ENCODE peak calls at places on chromosomes 1 and 21, in six cellular contexts. One of them, this sample, is unnamed.

GRCh38 chr1:2046953-2047748 is 3.1 kb upstream of the PRKCZ start:
- DNase-seq in bronchial epithelial cell: no peak
- DNase-seq in NCI-H748 treated with DMSO at 0.1 percent for 48 hours: no peak
- DNase-seq in NAMALWA: no peak
- DNase-seq in HCEC 1CT: no peak
- DNase-seq in GM12865: no peak
- DNase-seq in this sample: no peak

GRCh38 chr1:17441993-17442357 is 2.5 kb upstream of the RCC2 start:
- DNase-seq in NAMALWA: no peak
- DNase-seq in HCEC 1CT: no peak
- DNase-seq in NCI-H748 treated with DMSO at 0.1 percent for 48 hours: no peak
- DNase-seq in bronchial epithelial cell: no peak
- DNase-seq in GM12865: no peak
- DNase-seq in this sample: no peak

GRCh38 chr1:177351361-177352108 is 180.8 kb downstream of the BRINP2 start:
- DNase-seq in HCEC 1CT: no peak
- DNase-seq in NAMALWA: no peak
- DNase-seq in GM12865: no peak
- DNase-seq in bronchial epithelial cell: no peak
- DNase-seq in NCI-H748 treated with DMSO at 0.1 percent for 48 hours: no peak
- DNase-seq in this sample: no peak

GRCh38 chr1:87252406-87252805 is 76.3 kb upstream of the LMO4 start:
- DNase-seq in NAMALWA: no peak
- DNase-seq in bronchial epithelial cell: peak
- DNase-seq in NCI-H748 treated with DMSO at 0.1 percent for 48 hours: no peak
- DNase-seq in GM12865: no peak
- DNase-seq in HCEC 1CT: peak
- DNase-seq in this sample: no peak

GRCh38 chr1:20322081-20322824 is 31.6 kb downstream of the VWA5B1 start:
- DNase-seq in bronchial epithelial cell: no peak
- DNase-seq in HCEC 1CT: no peak
- DNase-seq in GM12865: peak
- DNase-seq in NCI-H748 treated with DMSO at 0.1 percent for 48 hours: no peak
- DNase-seq in NAMALWA: peak
- DNase-seq in this sample: no peak

GRCh38 chr1:77889240-77889637 is 815 bp downstream of the NEXN start:
- DNase-seq in GM12865: no peak
- DNase-seq in NAMALWA: no peak
- DNase-seq in bronchial epithelial cell: peak
- DNase-seq in HCEC 1CT: peak
- DNase-seq in NCI-H748 treated with DMSO at 0.1 percent for 48 hours: no peak
- DNase-seq in this sample: no peak

GRCh38 chr1:48878191-48878940 is 101.7 kb upstream of the BEND5 start:
- DNase-seq in NCI-H748 treated with DMSO at 0.1 percent for 48 hours: no peak
- DNase-seq in bronchial epithelial cell: peak
- DNase-seq in HCEC 1CT: no peak
- DNase-seq in NAMALWA: no peak
- DNase-seq in GM12865: no peak
- DNase-seq in this sample: no peak

GRCh38 chr1:56095924-56096655 is 483.3 kb downstream of the PLPP3 start:
- DNase-seq in NAMALWA: no peak
- DNase-seq in NCI-H748 treated with DMSO at 0.1 percent for 48 hours: no peak
- DNase-seq in bronchial epithelial cell: no peak
- DNase-seq in GM12865: no peak
- DNase-seq in HCEC 1CT: peak
- DNase-seq in this sample: no peak

GRCh38 chr1:31198150-31198549 is 41.5 kb downstream of the NKAIN1 start:
- DNase-seq in NAMALWA: no peak
- DNase-seq in NCI-H748 treated with DMSO at 0.1 percent for 48 hours: no peak
- DNase-seq in bronchial epithelial cell: no peak
- DNase-seq in HCEC 1CT: no peak
- DNase-seq in GM12865: no peak
- DNase-seq in this sample: no peak

GRCh38 chr1:177838910-177839309 is 130.9 kb downstream of the SEC16B start:
- DNase-seq in NCI-H748 treated with DMSO at 0.1 percent for 48 hours: no peak
- DNase-seq in NAMALWA: no peak
- DNase-seq in bronchial epithelial cell: no peak
- DNase-seq in HCEC 1CT: no peak
- DNase-seq in GM12865: no peak
- DNase-seq in this sample: no peak

GRCh38 chr1:17248781-17249180 is at the start of gene PADI3:
- DNase-seq in NAMALWA: peak
- DNase-seq in HCEC 1CT: no peak
- DNase-seq in NCI-H748 treated with DMSO at 0.1 percent for 48 hours: no peak
- DNase-seq in bronchial epithelial cell: no peak
- DNase-seq in GM12865: no peak
- DNase-seq in this sample: no peak

GRCh38 chr21:32411366-32412161 is 942 bp upstream of the EVA1C start:
- DNase-seq in GM12865: no peak
- DNase-seq in NAMALWA: no peak
- DNase-seq in NCI-H748 treated with DMSO at 0.1 percent for 48 hours: peak
- DNase-seq in bronchial epithelial cell: no peak
- DNase-seq in HCEC 1CT: peak
- DNase-seq in this sample: peak

GRCh38 chr1:2025491-2025981 is 6.4 kb downstream of the GABRD start:
- DNase-seq in HCEC 1CT: no peak
- DNase-seq in bronchial epithelial cell: no peak
- DNase-seq in NCI-H748 treated with DMSO at 0.1 percent for 48 hours: no peak
- DNase-seq in GM12865: no peak
- DNase-seq in NAMALWA: no peak
- DNase-seq in this sample: no peak

GRCh38 chr1:171344473-171344820 is 30.5 kb downstream of the FMO4 start:
- DNase-seq in bronchial epithelial cell: no peak
- DNase-seq in GM12865: no peak
- DNase-seq in NCI-H748 treated with DMSO at 0.1 percent for 48 hours: no peak
- DNase-seq in NAMALWA: no peak
- DNase-seq in HCEC 1CT: no peak
- DNase-seq in this sample: no peak

GRCh38 chr1:99968214-99968613 is 1.6 kb upstream of the SLC35A3 start:
- DNase-seq in NAMALWA: no peak
- DNase-seq in bronchial epithelial cell: no peak
- DNase-seq in HCEC 1CT: no peak
- DNase-seq in GM12865: no peak
- DNase-seq in NCI-H748 treated with DMSO at 0.1 percent for 48 hours: no peak
- DNase-seq in this sample: no peak

GRCh38 chr1:207962716-207963428 is 51.9 kb upstream of the CD34 start:
- DNase-seq in NAMALWA: no peak
- DNase-seq in HCEC 1CT: no peak
- DNase-seq in NCI-H748 treated with DMSO at 0.1 percent for 48 hours: no peak
- DNase-seq in bronchial epithelial cell: peak
- DNase-seq in GM12865: peak
- DNase-seq in this sample: peak

GRCh38 chr1:16088996-16089395 is 15.5 kb upstream of the FAM131C start:
- DNase-seq in bronchial epithelial cell: peak
- DNase-seq in HCEC 1CT: peak
- DNase-seq in NCI-H748 treated with DMSO at 0.1 percent for 48 hours: no peak
- DNase-seq in GM12865: no peak
- DNase-seq in NAMALWA: no peak
- DNase-seq in this sample: no peak

GRCh38 chr1:206635080-206635982 is at the start of gene DYRK3:
- DNase-seq in bronchial epithelial cell: peak
- DNase-seq in GM12865: peak
- DNase-seq in NCI-H748 treated with DMSO at 0.1 percent for 48 hours: peak
- DNase-seq in NAMALWA: peak
- DNase-seq in HCEC 1CT: peak
- DNase-seq in this sample: peak

GRCh38 chr1:53592985-53593757 is 134.0 kb downstream of the DMRTB1 start:
- DNase-seq in NAMALWA: no peak
- DNase-seq in GM12865: no peak
- DNase-seq in bronchial epithelial cell: no peak
- DNase-seq in HCEC 1CT: no peak
- DNase-seq in NCI-H748 treated with DMSO at 0.1 percent for 48 hours: no peak
- DNase-seq in this sample: peak

GRCh38 chr21:41648591-41649031 is 118.2 kb downstream of the RIPK4 start:
- DNase-seq in NAMALWA: no peak
- DNase-seq in GM12865: peak
- DNase-seq in HCEC 1CT: no peak
- DNase-seq in NCI-H748 treated with DMSO at 0.1 percent for 48 hours: no peak
- DNase-seq in bronchial epithelial cell: peak
- DNase-seq in this sample: no peak

GRCh38 chr1:110062612-110063011 is 7.9 kb downstream of the ALX3 start:
- DNase-seq in GM12865: no peak
- DNase-seq in HCEC 1CT: no peak
- DNase-seq in bronchial epithelial cell: no peak
- DNase-seq in NAMALWA: no peak
- DNase-seq in NCI-H748 treated with DMSO at 0.1 percent for 48 hours: no peak
- DNase-seq in this sample: no peak

GRCh38 chr1:43270421-43271095 is 775 bp downstream of the TMEM125 start:
- DNase-seq in NCI-H748 treated with DMSO at 0.1 percent for 48 hours: peak
- DNase-seq in GM12865: no peak
- DNase-seq in NAMALWA: peak
- DNase-seq in bronchial epithelial cell: peak
- DNase-seq in HCEC 1CT: no peak
- DNase-seq in this sample: no peak

GRCh38 chr1:71565267-71565666 is 484.4 kb upstream of the ZRANB2 start:
- DNase-seq in NCI-H748 treated with DMSO at 0.1 percent for 48 hours: no peak
- DNase-seq in GM12865: no peak
- DNase-seq in NAMALWA: no peak
- DNase-seq in bronchial epithelial cell: peak
- DNase-seq in HCEC 1CT: peak
- DNase-seq in this sample: no peak

GRCh38 chr1:91165033-91165654 is 143.3 kb upstream of the ZNF644 start:
- DNase-seq in NCI-H748 treated with DMSO at 0.1 percent for 48 hours: peak
- DNase-seq in NAMALWA: peak
- DNase-seq in bronchial epithelial cell: peak
- DNase-seq in HCEC 1CT: peak
- DNase-seq in GM12865: peak
- DNase-seq in this sample: peak

GRCh38 chr1:30331415-30332065 is 391.8 kb downstream of the MATN1 start:
- DNase-seq in NCI-H748 treated with DMSO at 0.1 percent for 48 hours: no peak
- DNase-seq in GM12865: no peak
- DNase-seq in NAMALWA: no peak
- DNase-seq in HCEC 1CT: no peak
- DNase-seq in bronchial epithelial cell: peak
- DNase-seq in this sample: no peak

GRCh38 chr1:75475709-75476108 is 135.2 kb downstream of the SLC44A5 start:
- DNase-seq in HCEC 1CT: no peak
- DNase-seq in GM12865: no peak
- DNase-seq in bronchial epithelial cell: no peak
- DNase-seq in NCI-H748 treated with DMSO at 0.1 percent for 48 hours: no peak
- DNase-seq in NAMALWA: no peak
- DNase-seq in this sample: no peak

GRCh38 chr1:42040159-42040558 is 113.1 kb upstream of the GUCA2B start:
- DNase-seq in NCI-H748 treated with DMSO at 0.1 percent for 48 hours: no peak
- DNase-seq in bronchial epithelial cell: no peak
- DNase-seq in HCEC 1CT: no peak
- DNase-seq in GM12865: no peak
- DNase-seq in NAMALWA: no peak
- DNase-seq in this sample: no peak

GRCh38 chr1:16248007-16248436 is 11.0 kb upstream of the CPLANE2 start:
- DNase-seq in NCI-H748 treated with DMSO at 0.1 percent for 48 hours: no peak
- DNase-seq in GM12865: no peak
- DNase-seq in bronchial epithelial cell: peak
- DNase-seq in HCEC 1CT: no peak
- DNase-seq in NAMALWA: no peak
- DNase-seq in this sample: no peak

GRCh38 chr1:150106331-150106730 is 38.8 kb downstream of the VPS45 start:
- DNase-seq in NAMALWA: no peak
- DNase-seq in GM12865: no peak
- DNase-seq in NCI-H748 treated with DMSO at 0.1 percent for 48 hours: no peak
- DNase-seq in HCEC 1CT: no peak
- DNase-seq in bronchial epithelial cell: no peak
- DNase-seq in this sample: no peak

GRCh38 chr1:161131721-161132409 is 602 bp downstream of the DEDD start:
- DNase-seq in NCI-H748 treated with DMSO at 0.1 percent for 48 hours: no peak
- DNase-seq in NAMALWA: peak
- DNase-seq in HCEC 1CT: no peak
- DNase-seq in bronchial epithelial cell: peak
- DNase-seq in GM12865: peak
- DNase-seq in this sample: no peak